ENCODE peak calls at places on chromosomes 5 and 9, in four cellular contexts. X is tibial nerve, L is upper lobe of right lung, R is body of pancreas. W is an unnamed sample. For H3K27me3, the result is how much of the 10 kb centered on the place peaks cover.

GRCh38 chr5:81838307-81838906 is 87.5 kb upstream of the SSBP2 start:
- DNase-seq in X (no peak), L (no peak), R (peak), W (peak)

GRCh38 chr9:87725900-87726709 is at the start of gene CTSL:
- DNase-seq in X (peak), L (peak), R (peak), W (peak)

GRCh38 chr5:112685386-112685785 is 52.3 kb upstream of the APC start:
- DNase-seq in X (no peak), L (no peak), R (no peak), W (no peak)

GRCh38 chr5:56540266-56540665 is 275.1 kb upstream of the MAP3K1 start:
- DNase-seq in X (no peak), L (no peak), R (no peak), W (no peak)

GRCh38 chr5:43305948-43306563 is 7.2 kb downstream of the HMGCS1 start:
- DNase-seq in X (no peak), L (no peak), R (no peak), W (no peak)

GRCh38 chr9:133768371-133768858 is 30.3 kb upstream of the SARDH start:
- DNase-seq in X (no peak), L (peak), R (peak), W (no peak)

GRCh38 chr5:143322931-143323330 is 80.6 kb downstream of the NR3C1 start:
- DNase-seq in X (no peak), L (no peak), R (no peak), W (no peak)

GRCh38 chr5:94945656-94946055 is 327.2 kb downstream of the SLF1 start:
- DNase-seq in X (peak), L (peak), R (no peak), W (no peak)

GRCh38 chr5:171483453-171484177 is 64.2 kb downstream of the FGF18 start:
- DNase-seq in X (peak), L (no peak), R (peak), W (no peak)

GRCh38 chr5:108940500-108940899 is 192.8 kb downstream of the FER start:
- DNase-seq in X (no peak), L (no peak), R (no peak), W (no peak)

GRCh38 chr9:89864257-89864656 is 259.4 kb downstream of the GADD45G start:
- DNase-seq in X (no peak), L (peak), R (no peak), W (no peak)

GRCh38 chr5:95900383-95900958 is 61.2 kb downstream of the ELL2 start:
- DNase-seq in X (no peak), L (no peak), R (peak), W (no peak)

GRCh38 chr9:6078382-6079105 is 63.1 kb upstream of the RANBP6 start:
- DNase-seq in X (no peak), L (no peak), R (no peak), W (peak)

GRCh38 chr5:71836084-71836483 is 117.0 kb downstream of the CARTPT start:
- DNase-seq in X (no peak), L (no peak), R (no peak), W (peak)

GRCh38 chr5:95924720-95925119 is 36.9 kb downstream of the ELL2 start:
- DNase-seq in X (no peak), L (no peak), R (peak), W (no peak)

GRCh38 chr5:38845555-38846378 is at the start of gene OSMR:
- DNase-seq in X (peak), L (peak), R (peak), W (peak)

GRCh38 chr5:137234973-137235943 is 263.9 kb downstream of the SPOCK1 start:
- DNase-seq in X (no peak), L (no peak), R (no peak), W (no peak)

GRCh38 chr5:141343242-141343952 is at the start of gene PCDHGA3:
- DNase-seq in X (no peak), L (no peak), R (no peak), W (no peak)

GRCh38 chr5:3143382-3143781 is 391.9 kb upstream of the IRX2 start:
- DNase-seq in X (no peak), L (no peak), R (no peak), W (no peak)

GRCh38 chr9:112546149-112547012 is 59.8 kb downstream of the KIAA1958 start:
- DNase-seq in X (no peak), L (no peak), R (no peak), W (no peak)

GRCh38 chr5:40774626-40775025 is 18.9 kb upstream of the TTC33 start:
- DNase-seq in X (no peak), L (no peak), R (no peak), W (no peak)

GRCh38 chr5:139861021-139861888 is 65.6 kb downstream of the PSD2 start:
- DNase-seq in X (no peak), L (no peak), R (no peak), W (no peak)

GRCh38 chr5:42250-42649 is 49.7 kb upstream of the PLEKHG4B start:
- DNase-seq in X (no peak), L (no peak), R (no peak), W (peak)

GRCh38 chr9:125772740-125773139 is 25.6 kb downstream of the PBX3 start:
- DNase-seq in X (no peak), L (no peak), R (no peak), W (no peak)

GRCh38 chr9:76562511-76562911 is 103.5 kb downstream of the GCNT1 start:
- DNase-seq in X (no peak), L (no peak), R (no peak), W (no peak)
- H3K27ac ChIP-seq in X (peak), L (peak), R (no peak), W (no peak)

DNA sequence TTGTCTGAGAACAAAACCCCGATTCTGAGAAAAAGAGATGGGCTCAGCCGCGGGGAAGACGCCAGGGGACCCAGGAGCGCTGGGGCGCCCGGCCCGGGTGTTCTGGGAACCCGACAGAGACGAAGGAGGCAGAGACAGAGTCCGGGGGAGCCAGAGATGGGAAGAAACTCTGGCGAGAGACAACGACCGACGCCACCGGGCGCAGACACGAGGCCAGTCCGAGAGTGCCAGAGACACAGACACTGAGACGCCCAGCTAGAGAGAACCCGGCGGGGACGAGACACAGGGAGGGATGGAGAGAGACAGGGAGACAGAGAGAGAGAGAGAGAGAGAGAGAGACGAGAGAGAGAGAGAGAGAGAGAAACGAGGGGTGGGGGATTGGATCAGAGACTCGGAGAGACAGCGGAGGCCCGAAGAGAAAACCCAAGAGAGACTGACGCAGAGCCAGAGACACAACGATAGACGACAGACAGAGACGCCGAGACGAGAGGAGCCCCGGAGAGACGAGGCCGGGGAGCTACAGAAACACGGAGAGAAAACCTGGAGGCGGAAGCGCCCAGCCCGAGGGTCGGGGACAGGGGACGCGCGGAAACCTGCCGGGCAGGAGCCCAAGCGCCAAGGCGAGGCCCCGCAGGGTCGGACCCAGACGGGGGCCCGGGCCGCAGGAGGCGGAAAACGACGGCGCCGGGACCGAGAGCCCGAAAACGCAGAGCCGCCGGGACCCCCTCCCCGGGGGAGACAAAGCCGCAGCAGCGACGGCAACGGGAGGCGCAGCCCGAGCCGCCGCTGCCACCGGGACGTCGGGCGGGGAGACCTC is 3.3 kb downstream of the NR5A1 start:
- DNase-seq in X (no peak), L (no peak), R (no peak), W (no peak)
- H3K27me3 ChIP-seq in X (under half), L (half or more), R (under half), W (under half)

GRCh38 chr5:115313052-115313451 is 16.6 kb upstream of the CCDC112 start:
- DNase-seq in X (no peak), L (no peak), R (no peak), W (no peak)
- H3K27ac ChIP-seq in X (no peak), L (no peak), R (no peak), W (no peak)

GRCh38 chr9:124520206-124520596 is 13.0 kb upstream of the NR5A1 start:
- DNase-seq in X (no peak), L (no peak), R (no peak), W (no peak)

GRCh38 chr9:124514874-124515273 is 7.7 kb upstream of the NR5A1 start:
- DNase-seq in X (no peak), L (no peak), R (no peak), W (no peak)

GRCh38 chr9:124517600-124517999 is 10.4 kb upstream of the NR5A1 start:
- DNase-seq in X (no peak), L (no peak), R (no peak), W (no peak)

GRCh38 chr9:124521142-124521541 is 13.9 kb upstream of the NR5A1 start:
- DNase-seq in X (no peak), L (no peak), R (no peak), W (no peak)

DNA sequence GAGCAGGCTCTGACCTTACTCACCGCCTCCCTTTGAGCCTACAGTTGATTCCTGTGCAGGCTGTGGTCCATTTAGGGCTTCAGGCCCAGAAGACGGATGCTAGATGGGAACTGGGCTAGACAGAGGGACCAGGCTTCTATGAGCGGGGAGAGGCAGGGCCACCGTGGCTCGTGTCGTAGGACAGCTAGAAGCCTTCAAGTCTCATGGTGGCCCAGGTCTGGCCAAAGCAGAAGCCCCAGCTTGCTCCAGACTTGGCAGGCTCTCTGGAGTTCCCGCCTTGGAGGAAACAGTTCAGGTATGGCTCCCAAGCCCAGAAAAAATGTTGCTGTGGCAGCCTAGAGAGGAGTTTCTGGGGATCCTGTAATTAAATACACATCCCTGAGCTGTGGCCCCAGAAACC is 10.9 kb upstream of the NR5A1 start:
- DNase-seq in X (no peak), L (no peak), R (no peak), W (no peak)
- H3K27me3 ChIP-seq in X (under half), L (under half), R (under half), W (under half)

GRCh38 chr9:128860937-128861336 is 20.8 kb downstream of the KYAT1 start:
- DNase-seq in X (no peak), L (no peak), R (no peak), W (no peak)
- H3K27ac ChIP-seq in X (no peak), L (peak), R (peak), W (no peak)

GRCh38 chr5:176853151-176853793 is 42.9 kb downstream of the UNC5A start:
- DNase-seq in X (no peak), L (no peak), R (no peak), W (no peak)
- H3K27me3 ChIP-seq in X (under half), L (under half), R (under half), W (half or more)

GRCh38 chr5:7910738-7911428 is 41.9 kb downstream of the MTRR start:
- DNase-seq in X (no peak), L (no peak), R (no peak), W (no peak)
- H3K27ac ChIP-seq in X (no peak), L (no peak), R (no peak), W (no peak)

GRCh38 chr5:76085286-76085579 is 2.0 kb downstream of the SV2C start:
- DNase-seq in X (no peak), L (no peak), R (no peak), W (no peak)
- H3K27me3 ChIP-seq in X (under half), L (half or more), R (under half), W (half or more)

GRCh38 chr9:137777761-137778160 is 99.8 kb upstream of the CACNA1B start:
- DNase-seq in X (no peak), L (no peak), R (no peak), W (no peak)
- H3K27ac ChIP-seq in X (no peak), L (no peak), R (no peak), W (no peak)

GRCh38 chr9:36714161-36714560 is 141.5 kb downstream of the MELK start:
- DNase-seq in X (no peak), L (no peak), R (no peak), W (no peak)
- H3K27me3 ChIP-seq in X (under half), L (under half), R (under half), W (under half)